ENCODE peak calls at places on chromosomes 12 and 14, in four cellular contexts. U, X, F and H are unnamed samples.

GRCh38 chr12:10354502-10354901 is 35.3 kb downstream of the KLRK1 start:
- DNase-seq in U (peak; percentile 66), X (no peak), F (no peak), H (peak; percentile 21)

GRCh38 chr14:105499256-105500035 is 8.4 kb downstream of the TEDC1 start:
- DNase-seq in U (no peak), X (no peak), F (no peak), H (peak; percentile 50)

GRCh38 chr14:90698379-90698869 is 117.8 kb downstream of the TTC7B start:
- DNase-seq in U (peak; percentile 76), X (no peak), F (peak; percentile 75), H (no peak)

GRCh38 chr12:115267891-115268290 is 583.9 kb upstream of the TBX3 start:
- DNase-seq in U (no peak), X (no peak), F (no peak), H (no peak)

GRCh38 chr12:47785036-47785886 is 12.2 kb downstream of the SLC48A1 start:
- DNase-seq in U (no peak), X (no peak), F (no peak), H (no peak)

GRCh38 chr14:104639889-104640548 is 35.4 kb upstream of the TMEM179 start:
- DNase-seq in U (peak; percentile 65), X (peak; percentile 53), F (no peak), H (peak; percentile 71)

GRCh38 chr12:64610660-64611429 is 550 bp downstream of the RASSF3 start:
- DNase-seq in U (peak; percentile 72), X (no peak), F (peak; percentile 20), H (peak; percentile 28)

GRCh38 chr12:20220339-20220738 is 148.0 kb upstream of the PDE3A start:
- DNase-seq in U (peak; percentile 77), X (no peak), F (no peak), H (no peak)

GRCh38 chr14:22531451-22532344 is 57.3 kb downstream of the DAD1 start:
- DNase-seq in U (no peak), X (no peak), F (no peak), H (no peak)

GRCh38 chr12:124940143-124940392 is 25.6 kb upstream of the UBC start:
- DNase-seq in U (no peak), X (no peak), F (no peak), H (no peak)

GRCh38 chr14:101215936-101216335 is 312.4 kb upstream of the RTL1 start:
- DNase-seq in U (no peak), X (no peak), F (no peak), H (peak; percentile 14)

GRCh38 chr12:107349839-107350238 is 256.5 kb upstream of the CRY1 start:
- DNase-seq in U (no peak), X (no peak), F (no peak), H (no peak)

GRCh38 chr12:56007892-56008471 is 10.9 kb downstream of the SUOX start:
- DNase-seq in U (peak; percentile 28), X (no peak), F (no peak), H (peak; percentile 64)

GRCh38 chr12:107884769-107885694 is 110.5 kb downstream of the ASCL4 start:
- DNase-seq in U (peak; percentile 66), X (no peak), F (no peak), H (peak; percentile 59)

GRCh38 chr14:53044486-53044885 is 93.6 kb upstream of the FERMT2 start:
- DNase-seq in U (peak; percentile 63), X (no peak), F (no peak), H (no peak)

GRCh38 chr12:12779529-12779928 is 5.9 kb upstream of the APOLD1 start:
- DNase-seq in U (peak; percentile 86), X (no peak), F (no peak), H (no peak)

GRCh38 chr14:100629696-100630095 is 42.5 kb upstream of the BEGAIN start:
- DNase-seq in U (no peak), X (no peak), F (no peak), H (no peak)

GRCh38 chr12:52086366-52086765 is 6.9 kb downstream of the SMIM41 start:
- DNase-seq in U (no peak), X (no peak), F (no peak), H (peak; percentile 69)

GRCh38 chr12:62632521-62632920 is 165.9 kb downstream of the MON2 start:
- DNase-seq in U (peak; percentile 65), X (no peak), F (peak; percentile 25), H (peak; percentile 60)

GRCh38 chr12:51389302-51389999 is 1.8 kb downstream of the GALNT6 start:
- DNase-seq in U (no peak), X (no peak), F (no peak), H (no peak)

GRCh38 chr12:105861232-105861631 is 277.5 kb downstream of the NUAK1 start:
- DNase-seq in U (no peak), X (no peak), F (no peak), H (no peak)

GRCh38 chr12:104662908-104663307 is 206.2 kb downstream of the CHST11 start:
- DNase-seq in U (no peak), X (no peak), F (no peak), H (no peak)

GRCh38 chr12:98893126-98893525 is 248.0 kb downstream of the APAF1 start:
- DNase-seq in U (no peak), X (no peak), F (no peak), H (no peak)

GRCh38 chr12:42325776-42326465 is at the start of the genes PPHLN1 and ZCRB1:
- DNase-seq in U (peak; percentile 86), X (peak; percentile 56), F (peak; percentile 79), H (peak; percentile 95)

GRCh38 chr14:100904307-100905019 is 941 bp upstream of the RTL1 start:
- DNase-seq in U (no peak), X (no peak), F (no peak), H (peak; percentile 25)

GRCh38 chr12:26798013-26798412 is 35.0 kb downstream of the ITPR2 start:
- DNase-seq in U (peak; percentile 55), X (no peak), F (no peak), H (no peak)

GRCh38 chr12:93573552-93574223 is 1.2 kb downstream of the SOCS2 start:
- DNase-seq in U (no peak), X (no peak), F (no peak), H (peak; percentile 32)

GRCh38 chr12:100995201-100995600 is 200.6 kb downstream of the ANO4 start:
- DNase-seq in U (peak; percentile 44), X (no peak), F (no peak), H (no peak)

GRCh38 chr12:48969847-48970701 is 1.5 kb downstream of the WNT10B start:
- DNase-seq in U (no peak), X (no peak), F (no peak), H (no peak)

GRCh38 chr12:70241845-70242244 is 1.4 kb upstream of the CNOT2 start:
- DNase-seq in U (no peak), X (no peak), F (no peak), H (no peak)
- H3K27ac ChIP-seq in U (peak overlapping the region; percentile 99), X (no peak overlapping the region), F (peak overlapping the region; percentile 97), H (peak overlapping the region; percentile 97)

GRCh38 chr12:5586201-5586600 is 154.3 kb downstream of the NTF3 start:
- DNase-seq in U (peak; percentile 36), X (no peak), F (no peak), H (no peak)
- H3K4me1 ChIP-seq in U (no peaks in the 10 kb centered on the region), X (peaks cover 26% of the 10 kb centered on the region), F (peaks cover 4% of the 10 kb centered on the region), H (peaks cover 10% of the 10 kb centered on the region)

DNA sequence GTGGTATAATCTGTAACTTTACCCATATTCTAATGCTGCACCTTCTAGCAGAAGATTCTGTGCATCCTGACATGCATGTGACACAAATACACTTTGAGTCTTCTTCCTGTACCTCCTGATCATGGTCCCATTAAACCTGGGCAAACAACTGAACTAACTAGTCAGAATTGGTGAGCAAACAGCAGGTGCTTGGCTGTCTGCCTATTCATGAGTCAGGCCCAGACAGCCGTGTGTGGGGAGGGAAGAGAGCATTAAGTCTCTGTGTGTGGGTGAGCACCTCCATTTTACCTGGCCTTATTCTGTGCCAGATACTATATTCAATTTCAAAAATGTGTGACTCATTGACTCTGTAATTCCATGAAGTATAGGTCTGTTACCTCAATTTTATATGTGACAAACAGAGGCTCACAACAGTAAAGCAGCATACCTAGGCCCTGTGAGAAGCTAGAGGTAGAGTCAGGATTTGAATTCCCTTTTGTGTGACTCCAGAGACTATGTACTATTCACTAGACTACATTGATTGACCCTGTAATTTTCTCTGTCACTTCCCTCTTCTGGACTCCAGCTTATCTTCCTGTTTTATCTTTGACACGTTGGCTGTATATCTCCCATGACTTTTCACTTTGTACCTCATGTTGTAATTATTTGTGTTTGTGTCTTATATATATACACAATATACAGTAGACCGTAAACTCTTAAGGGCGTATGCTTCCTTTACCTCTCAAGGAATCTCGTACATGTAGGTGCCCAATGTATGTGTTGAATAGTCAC is 32.2 kb downstream of the SUSD6 start:
- DNase-seq in U (no peak), X (no peak), F (peak; percentile 86), H (no peak)
- H3K27ac ChIP-seq in U (no peak overlapping the region), X (no peak overlapping the region), F (peak overlapping the region; percentile 78), H (no peak overlapping the region)

GRCh38 chr14:68784995-68785816 is 7.7 kb downstream of the ZFP36L1 start:
- DNase-seq in U (peak; percentile 74), X (no peak), F (no peak), H (peak; percentile 25)
- H3K4me1 ChIP-seq in U (peaks cover 43% of the 10 kb centered on the region), X (no peaks in the 10 kb centered on the region), F (peaks cover 35% of the 10 kb centered on the region), H (peaks cover 53% of the 10 kb centered on the region)

DNA sequence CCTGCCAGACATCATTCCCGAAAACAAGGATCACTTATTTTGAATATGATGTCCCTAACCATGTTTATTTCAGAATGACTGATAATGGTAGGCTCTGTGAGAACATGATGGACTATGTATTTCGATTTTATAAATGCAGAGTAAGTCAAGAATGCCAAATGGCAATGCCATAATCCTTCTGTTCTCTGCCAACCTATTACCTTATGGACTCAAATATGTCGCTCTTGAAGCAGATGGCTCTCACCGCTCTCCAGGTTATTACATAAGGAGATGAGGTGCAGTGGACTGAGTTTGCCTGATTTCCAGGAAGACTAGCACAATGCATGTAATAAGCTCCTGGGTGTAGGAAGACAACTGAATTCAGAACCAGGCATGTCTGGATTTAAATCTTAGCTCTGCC is 227.2 kb downstream of the BTG1 start:
- DNase-seq in U (no peak), X (no peak), F (no peak), H (no peak)
- H3K27ac ChIP-seq in U (no peak overlapping the region), X (no peak overlapping the region), F (no peak overlapping the region), H (no peak overlapping the region)